ENCODE peak calls at places on chromosomes 1 and 21, in four cellular contexts. One of them, this sample, is unnamed.

GRCh38 chr1:47510282-47510811 is 72.5 kb downstream of the FOXD2 start:
- DNase-seq in H9: no peak
- DNase-seq in stomach: no peak
- DNase-seq in bronchial epithelial cell: no peak
- DNase-seq in this sample: peak

GRCh38 chr21:21734088-21734487 is 735.9 kb downstream of the NCAM2 start:
- DNase-seq in bronchial epithelial cell: no peak
- DNase-seq in stomach: no peak
- DNase-seq in H9: no peak
- DNase-seq in this sample: no peak

GRCh38 chr21:19123053-19123452 is 719.5 kb upstream of the TMPRSS15 start:
- DNase-seq in bronchial epithelial cell: no peak
- DNase-seq in H9: no peak
- DNase-seq in stomach: no peak
- DNase-seq in this sample: no peak

GRCh38 chr21:43737158-43737950 is 18.4 kb downstream of the PDXK start:
- DNase-seq in H9: no peak
- DNase-seq in bronchial epithelial cell: no peak
- DNase-seq in stomach: no peak
- DNase-seq in this sample: no peak

GRCh38 chr1:183080406-183080805 is 57.2 kb downstream of the LAMC1 start:
- DNase-seq in stomach: no peak
- DNase-seq in H9: no peak
- DNase-seq in bronchial epithelial cell: peak
- DNase-seq in this sample: no peak

GRCh38 chr1:14476170-14476955 is 122.1 kb upstream of the KAZN start:
- DNase-seq in H9: no peak
- DNase-seq in stomach: no peak
- DNase-seq in bronchial epithelial cell: no peak
- DNase-seq in this sample: no peak

GRCh38 chr1:2788506-2789163 is 12.9 kb downstream of the TTC34 start:
- DNase-seq in bronchial epithelial cell: no peak
- DNase-seq in stomach: peak
- DNase-seq in H9: no peak
- DNase-seq in this sample: no peak

GRCh38 chr1:170545476-170545875 is 13.5 kb downstream of the GORAB start:
- DNase-seq in H9: no peak
- DNase-seq in bronchial epithelial cell: peak
- DNase-seq in stomach: no peak
- DNase-seq in this sample: no peak

GRCh38 chr21:16192900-16193299 is 463.1 kb downstream of the USP25 start:
- DNase-seq in H9: no peak
- DNase-seq in stomach: no peak
- DNase-seq in bronchial epithelial cell: peak
- DNase-seq in this sample: no peak

GRCh38 chr1:209375681-209376360 is 207.7 kb upstream of the CAMK1G start:
- DNase-seq in H9: no peak
- DNase-seq in stomach: no peak
- DNase-seq in bronchial epithelial cell: peak
- DNase-seq in this sample: no peak

GRCh38 chr21:32096411-32096810 is 182.4 kb downstream of the MIS18A start:
- DNase-seq in bronchial epithelial cell: no peak
- DNase-seq in H9: peak
- DNase-seq in stomach: no peak
- DNase-seq in this sample: peak

DNA sequence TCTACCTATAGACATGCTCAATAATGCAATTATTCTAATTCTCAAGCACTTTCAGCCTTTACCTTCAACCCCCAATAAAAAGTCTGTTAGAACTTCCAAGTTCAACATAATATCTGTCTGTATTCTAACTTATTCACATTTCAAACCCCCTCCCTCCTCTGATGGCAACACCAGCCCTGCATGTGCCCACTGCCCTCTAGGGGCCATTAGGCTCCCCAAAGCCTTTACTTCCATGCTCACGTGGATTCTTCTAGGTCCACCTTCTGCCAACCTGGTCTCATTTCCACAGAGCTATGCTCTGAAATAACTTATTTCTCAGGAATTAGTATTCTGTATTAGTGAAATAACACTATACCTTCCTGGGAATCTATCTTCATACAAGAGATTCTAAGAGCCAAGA is 22.2 kb upstream of the KPRP start:
- DNase-seq in bronchial epithelial cell: no peak
- DNase-seq in stomach: no peak
- DNase-seq in H9: no peak
- DNase-seq in this sample: no peak
- TF ChIP-seq CTCF in bronchial epithelial cell: peak
- TF ChIP-seq CTCF in stomach: no peak
- TF ChIP-seq CTCF in H9: no peak
- TF ChIP-seq CTCF in this sample: no peak

DNA sequence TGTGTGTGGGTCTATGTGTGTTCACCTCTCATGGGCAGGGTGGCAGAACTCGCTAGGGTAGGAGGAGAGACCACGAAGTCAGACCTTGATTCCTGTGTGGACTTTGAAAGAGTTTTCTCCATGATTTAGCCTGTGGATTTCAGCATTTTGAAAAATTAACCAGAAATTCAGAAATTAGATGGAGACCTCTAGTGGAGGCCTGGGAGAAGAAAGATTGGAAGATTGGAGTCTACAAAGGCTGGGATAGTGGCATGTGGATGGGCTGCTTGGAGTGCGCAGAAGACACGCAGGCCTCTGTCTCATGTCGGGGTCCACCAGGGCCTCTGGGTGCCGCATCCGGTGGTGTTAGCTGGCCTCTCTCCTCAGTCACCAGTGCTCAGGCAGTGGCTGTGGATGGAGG is 18.9 kb upstream of the IGSF5 start:
- DNase-seq in H9: no peak
- DNase-seq in bronchial epithelial cell: no peak
- DNase-seq in stomach: no peak
- DNase-seq in this sample: no peak
- TF ChIP-seq CTCF in H9: peak
- TF ChIP-seq CTCF in bronchial epithelial cell: no peak
- TF ChIP-seq CTCF in stomach: no peak
- TF ChIP-seq CTCF in this sample: no peak

GRCh38 chr1:119546641-119547040 is 39.6 kb downstream of the HSD3B1 start:
- DNase-seq in stomach: no peak
- DNase-seq in H9: no peak
- DNase-seq in bronchial epithelial cell: no peak
- DNase-seq in this sample: no peak

GRCh38 chr1:119551218-119551617 is 44.2 kb downstream of the HSD3B1 start:
- DNase-seq in stomach: no peak
- DNase-seq in H9: no peak
- DNase-seq in bronchial epithelial cell: no peak
- DNase-seq in this sample: no peak

GRCh38 chr1:119547306-119547705 is 40.3 kb downstream of the HSD3B1 start:
- DNase-seq in stomach: no peak
- DNase-seq in H9: no peak
- DNase-seq in bronchial epithelial cell: no peak
- DNase-seq in this sample: no peak

GRCh38 chr1:119547805-119548204 is 40.8 kb downstream of the HSD3B1 start:
- DNase-seq in bronchial epithelial cell: no peak
- DNase-seq in H9: no peak
- DNase-seq in stomach: no peak
- DNase-seq in this sample: no peak

DNA sequence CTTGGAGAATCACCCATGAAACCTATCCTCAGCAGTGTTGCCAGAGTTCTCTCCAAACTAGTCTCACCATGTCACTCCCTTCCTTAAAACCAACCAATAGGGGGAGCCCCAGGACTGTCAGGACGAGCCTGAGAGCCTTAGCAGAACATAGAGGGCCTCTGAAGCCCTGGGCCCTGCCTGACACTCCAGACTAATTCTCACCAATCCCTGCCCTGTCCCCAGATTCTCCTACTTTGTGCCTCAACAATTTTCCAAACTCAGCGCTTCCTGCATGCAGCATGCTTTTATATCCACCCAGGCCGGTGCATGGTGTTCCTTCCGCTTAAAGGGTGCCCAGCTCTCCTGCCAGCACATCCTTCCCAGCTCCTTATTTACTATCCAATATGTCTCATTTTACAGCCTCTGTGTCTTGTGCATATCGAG is 42.7 kb downstream of the HSD3B1 start:
- DNase-seq in stomach: peak
- DNase-seq in H9: peak
- DNase-seq in bronchial epithelial cell: peak
- DNase-seq in this sample: peak
- TF ChIP-seq CTCF in stomach: peak
- TF ChIP-seq CTCF in H9: peak
- TF ChIP-seq CTCF in bronchial epithelial cell: peak
- TF ChIP-seq CTCF in this sample: peak

GRCh38 chr1:192580351-192580962 is 4.9 kb downstream of the RGS1 start:
- DNase-seq in stomach: no peak
- DNase-seq in H9: no peak
- DNase-seq in bronchial epithelial cell: peak
- DNase-seq in this sample: no peak
- TF ChIP-seq CTCF in stomach: no peak
- TF ChIP-seq CTCF in H9: peak
- TF ChIP-seq CTCF in bronchial epithelial cell: peak
- TF ChIP-seq CTCF in this sample: no peak

GRCh38 chr1:17290553-17290952 is 17.4 kb upstream of the PADI4 start:
- DNase-seq in bronchial epithelial cell: no peak
- DNase-seq in stomach: no peak
- DNase-seq in H9: no peak
- DNase-seq in this sample: no peak

GRCh38 chr1:17289756-17290155 is 18.2 kb upstream of the PADI4 start:
- DNase-seq in H9: no peak
- DNase-seq in stomach: no peak
- DNase-seq in bronchial epithelial cell: peak
- DNase-seq in this sample: no peak

GRCh38 chr1:17293681-17294415 is 14.1 kb upstream of the PADI4 start:
- DNase-seq in stomach: no peak
- DNase-seq in bronchial epithelial cell: no peak
- DNase-seq in H9: no peak
- DNase-seq in this sample: no peak

GRCh38 chr1:17295292-17295691 is 12.7 kb upstream of the PADI4 start:
- DNase-seq in stomach: no peak
- DNase-seq in H9: no peak
- DNase-seq in bronchial epithelial cell: no peak
- DNase-seq in this sample: no peak

DNA sequence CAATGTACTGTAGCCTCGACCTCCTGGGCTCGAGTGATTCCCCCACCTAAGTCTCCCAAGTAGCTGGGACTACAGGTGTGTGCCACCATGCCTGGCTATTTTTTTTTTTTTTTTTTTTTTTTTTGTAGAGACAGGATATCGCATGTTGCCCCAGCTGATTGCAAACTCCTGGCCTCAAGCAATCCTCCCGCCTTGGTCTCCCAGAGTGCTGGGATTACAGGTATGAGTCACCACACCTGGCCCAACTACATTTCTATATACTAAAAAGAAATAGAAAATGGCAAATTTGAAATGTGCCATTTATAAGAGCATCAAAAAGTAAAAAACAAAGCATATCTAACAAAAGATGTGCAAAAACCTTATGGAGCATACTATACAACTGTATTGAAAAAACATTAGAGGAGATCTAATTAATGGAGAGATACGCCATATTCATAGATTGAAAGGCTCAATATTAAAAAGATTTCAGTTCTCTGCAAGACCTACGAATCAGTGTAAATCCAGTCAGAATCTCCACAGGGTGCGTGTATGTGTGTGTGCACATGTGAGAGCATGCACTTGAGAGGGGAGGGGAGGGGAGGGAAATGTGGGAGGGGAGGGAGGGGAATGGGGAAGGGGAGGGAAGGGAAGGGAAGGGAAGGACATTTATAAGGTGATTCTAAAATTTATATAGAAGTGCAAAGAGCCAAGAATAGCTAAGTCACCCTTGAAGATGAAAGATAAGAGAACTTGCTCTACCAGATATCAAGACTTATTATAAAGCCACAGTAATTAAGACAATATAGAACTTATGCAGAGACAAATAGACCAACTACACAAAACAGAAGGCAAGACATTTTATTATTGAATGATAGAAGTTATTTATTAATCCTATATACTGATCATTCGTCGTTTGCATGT is 15.4 kb upstream of the PADI4 start:
- DNase-seq in stomach: no peak
- DNase-seq in H9: no peak
- DNase-seq in bronchial epithelial cell: peak
- DNase-seq in this sample: no peak
- TF ChIP-seq CTCF in stomach: no peak
- TF ChIP-seq CTCF in H9: no peak
- TF ChIP-seq CTCF in bronchial epithelial cell: no peak
- TF ChIP-seq CTCF in this sample: no peak

GRCh38 chr1:62367005-62367547 is 47.8 kb upstream of the KANK4 start:
- DNase-seq in bronchial epithelial cell: no peak
- DNase-seq in stomach: no peak
- DNase-seq in H9: no peak
- DNase-seq in this sample: no peak

GRCh38 chr1:62373221-62373620 is 54.0 kb upstream of the KANK4 start:
- DNase-seq in H9: no peak
- DNase-seq in bronchial epithelial cell: no peak
- DNase-seq in stomach: no peak
- DNase-seq in this sample: no peak

GRCh38 chr1:62371375-62371774 is 52.1 kb upstream of the KANK4 start:
- DNase-seq in bronchial epithelial cell: no peak
- DNase-seq in stomach: no peak
- DNase-seq in H9: no peak
- DNase-seq in this sample: no peak

GRCh38 chr1:62368989-62369388 is 49.8 kb upstream of the KANK4 start:
- DNase-seq in H9: no peak
- DNase-seq in bronchial epithelial cell: no peak
- DNase-seq in stomach: no peak
- DNase-seq in this sample: no peak

DNA sequence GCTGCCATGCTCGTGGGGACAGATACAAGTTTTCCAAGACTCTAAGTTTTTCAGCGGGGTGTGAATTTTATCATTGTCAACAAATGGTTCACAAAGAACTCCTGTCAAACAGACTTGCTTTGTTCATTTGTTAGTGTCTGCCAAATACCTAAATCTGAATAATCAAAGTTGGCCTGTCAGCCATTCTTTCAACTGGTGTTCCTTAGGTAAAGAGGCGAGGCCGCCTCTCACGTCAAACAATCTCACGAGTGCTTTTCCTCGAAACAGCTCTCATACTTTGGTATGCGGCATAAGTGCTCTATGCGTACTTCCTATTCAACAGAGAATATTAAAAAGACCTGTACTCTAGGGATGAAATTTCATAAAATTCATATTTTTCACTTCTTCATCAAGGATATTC is 51.4 kb upstream of the KANK4 start:
- DNase-seq in H9: no peak
- DNase-seq in stomach: peak
- DNase-seq in bronchial epithelial cell: peak
- DNase-seq in this sample: no peak
- TF ChIP-seq CTCF in H9: no peak
- TF ChIP-seq CTCF in stomach: no peak
- TF ChIP-seq CTCF in bronchial epithelial cell: no peak
- TF ChIP-seq CTCF in this sample: no peak

DNA sequence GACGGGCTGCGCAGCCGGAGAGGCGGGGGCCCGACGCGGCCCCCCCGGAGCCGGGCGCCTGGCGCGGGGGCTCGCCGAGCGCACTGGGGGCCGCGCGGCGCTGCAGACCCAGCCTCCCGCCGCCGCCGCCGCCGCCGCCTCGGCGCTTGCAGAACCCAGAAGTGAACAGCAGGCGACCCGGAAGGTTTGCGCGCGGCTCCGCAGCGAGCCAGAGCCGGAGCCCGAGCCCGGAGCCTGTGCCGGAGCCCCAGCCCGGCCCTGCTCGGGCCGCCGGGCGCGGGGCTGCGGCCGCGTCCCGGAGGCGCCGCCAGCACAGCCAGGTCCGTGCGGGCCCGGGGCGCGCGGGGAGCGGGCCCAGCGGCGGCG is at the start of gene ZNF362:
- DNase-seq in stomach: peak
- DNase-seq in H9: peak
- DNase-seq in bronchial epithelial cell: peak
- DNase-seq in this sample: peak
- TF ChIP-seq CTCF in stomach: no peak
- TF ChIP-seq CTCF in H9: no peak
- TF ChIP-seq CTCF in bronchial epithelial cell: peak
- TF ChIP-seq CTCF in this sample: no peak